ENCODE peak calls at places on chromosomes 3 and 15, in ten cellular contexts. Y is endothelial cell; L is neural crest cell; A is pons; R is dorsolateral prefrontal cortex; M is stimulated activated CD4-positive, alpha-beta T cell treated with anti-CD3 and anti-CD28 coated beads, Interleukin-15, amount 100 ng/mL, for 48 hours; Q is H7; N is HT-29; I is sigmoid colon; Z is occipital lobe. H is an unnamed sample.
A peak's percentile ranks its signal among the peaks of the same experiment; 100 is the strongest.

GRCh38 chr3:197552198-197552597 is 3.6 kb downstream of the BDH1 start:
- DNase-seq in R (no peak), Z (no peak), A (no peak), I (no peak), M (no peak), L (no peak), Y (no peak), Q (no peak), N (no peak), H (no peak)

GRCh38 chr15:69415381-69415780 is 1.2 kb downstream of the KIF23 start:
- DNase-seq in L (no peak), N (no peak), Y (no peak), I (no peak), A (no peak), Z (no peak), M (no peak), Q (no peak), R (no peak), H (no peak)

GRCh38 chr3:37200141-37200540 is 25.8 kb upstream of the LRRFIP2 start:
- DNase-seq in R (no peak), L (no peak), Y (no peak), Z (no peak), A (no peak), M (no peak), Q (no peak), N (no peak), I (no peak), H (no peak)

GRCh38 chr15:32104061-32104980 is 74.0 kb downstream of the CHRNA7 start:
- DNase-seq in Q (no peak), M (no peak), L (no peak), A (no peak), I (no peak), Z (no peak), R (no peak), N (no peak), Y (no peak), H (no peak)

GRCh38 chr15:31296304-31297220 is 30.1 kb upstream of the KLF13 start:
- DNase-seq in I (peak; percentile 68), Y (no peak), Z (no peak), Q (peak; percentile 69), N (peak; percentile 85), R (no peak), A (peak; percentile 43), M (no peak), L (peak; percentile 0), H (no peak)

GRCh38 chr3:42884324-42884723 is 8.6 kb upstream of the CYP8B1 start:
- DNase-seq in A (no peak), Z (no peak), R (no peak), M (no peak), N (no peak), I (no peak), Q (no peak), L (no peak), Y (no peak), H (no peak)

GRCh38 chr15:65922621-65923020 is 53.3 kb downstream of the RAB11A start:
- DNase-seq in Y (no peak), N (no peak), R (no peak), Z (no peak), M (no peak), Q (no peak), I (no peak), L (no peak), A (no peak), H (no peak)

GRCh38 chr3:156448300-156448699 is 106.6 kb downstream of the SSR3 start:
- DNase-seq in I (no peak), R (no peak), A (no peak), Q (peak; percentile 44), L (no peak), N (peak; percentile 51), M (peak; percentile 13), Y (peak; percentile 34), Z (no peak), H (no peak)

GRCh38 chr15:80695911-80696651 is 971 bp downstream of the ABHD17C start:
- DNase-seq in A (no peak), N (peak; percentile 87), L (no peak), R (no peak), Q (peak; percentile 63), M (no peak), Y (no peak), Z (no peak), I (no peak), H (no peak)

GRCh38 chr3:62911531-62911930 is 36.3 kb upstream of the CADPS start:
- DNase-seq in R (no peak), L (no peak), Z (no peak), M (no peak), A (no peak), I (no peak), Y (no peak), Q (no peak), N (no peak), H (no peak)

GRCh38 chr3:12275974-12276373 is 12.9 kb upstream of the PPARG start:
- DNase-seq in Y (no peak), Q (no peak), N (no peak), I (no peak), Z (no peak), L (no peak), A (no peak), M (no peak), R (no peak), H (no peak)

GRCh38 chr3:105781871-105782270 is 86.9 kb downstream of the CBLB start:
- DNase-seq in N (no peak), I (no peak), Y (no peak), M (no peak), L (no peak), Q (no peak), R (no peak), A (no peak), Z (no peak), H (no peak)

H was measured in hippocampal formation.